ENCODE peak calls at places on chromosomes 1 and 21, in nine cellular contexts. One of them, this sample, is unnamed.

GRCh38 chr1:226293553-226293920 is 15.4 kb downstream of the LIN9 start:
- DNase-seq in PC-3: no peak
- DNase-seq in IMR-90: no peak
- DNase-seq in H1: no peak
- DNase-seq in astrocyte: no peak
- DNase-seq in neural progenitor cell: no peak
- DNase-seq in Karpas-422: no peak
- DNase-seq in GM23248: no peak
- DNase-seq in K562: no peak
- DNase-seq in this sample: no peak

GRCh38 chr1:154599658-154600057 is 8.3 kb downstream of the ADAR start:
- DNase-seq in PC-3: no peak
- DNase-seq in IMR-90: peak; percentile 60
- DNase-seq in H1: no peak
- DNase-seq in astrocyte: peak; percentile 53
- DNase-seq in neural progenitor cell: no peak
- DNase-seq in Karpas-422: no peak
- DNase-seq in GM23248: peak; percentile 30
- DNase-seq in K562: no peak
- DNase-seq in this sample: peak; percentile 18

GRCh38 chr21:33642896-33643657 is 776 bp downstream of the ITSN1 start:
- DNase-seq in PC-3: peak; percentile 38
- DNase-seq in IMR-90: peak; percentile 36
- DNase-seq in H1: peak; percentile 58
- DNase-seq in astrocyte: peak; percentile 20
- DNase-seq in neural progenitor cell: peak; percentile 60
- DNase-seq in Karpas-422: peak; percentile 55
- DNase-seq in GM23248: peak; percentile 57
- DNase-seq in K562: peak; percentile 56
- DNase-seq in this sample: peak; percentile 59

GRCh38 chr1:225454067-225454618 is 26.3 kb upstream of the LBR start:
- DNase-seq in PC-3: peak; percentile 92
- DNase-seq in IMR-90: peak; percentile 31
- DNase-seq in H1: no peak
- DNase-seq in astrocyte: no peak
- DNase-seq in neural progenitor cell: no peak
- DNase-seq in Karpas-422: no peak
- DNase-seq in GM23248: peak; percentile 36
- DNase-seq in K562: no peak
- DNase-seq in this sample: no peak

GRCh38 chr1:81232505-81232904 is 568.2 kb upstream of the ADGRL2 start:
- DNase-seq in PC-3: no peak
- DNase-seq in IMR-90: no peak
- DNase-seq in H1: no peak
- DNase-seq in astrocyte: no peak
- DNase-seq in neural progenitor cell: no peak
- DNase-seq in Karpas-422: no peak
- DNase-seq in GM23248: no peak
- DNase-seq in K562: no peak
- DNase-seq in this sample: no peak

GRCh38 chr1:85404393-85404792 is 60.6 kb downstream of the DDAH1 start:
- DNase-seq in PC-3: no peak
- DNase-seq in IMR-90: no peak
- DNase-seq in H1: no peak
- DNase-seq in astrocyte: peak; percentile 58
- DNase-seq in neural progenitor cell: no peak
- DNase-seq in Karpas-422: no peak
- DNase-seq in GM23248: no peak
- DNase-seq in K562: no peak
- DNase-seq in this sample: no peak

GRCh38 chr1:79982218-79982617 is 975.7 kb upstream of the ADGRL4 start:
- DNase-seq in PC-3: no peak
- DNase-seq in IMR-90: peak; percentile 83
- DNase-seq in H1: no peak
- DNase-seq in astrocyte: peak; percentile 84
- DNase-seq in neural progenitor cell: no peak
- DNase-seq in Karpas-422: no peak
- DNase-seq in GM23248: peak; percentile 59
- DNase-seq in K562: no peak
- DNase-seq in this sample: no peak

GRCh38 chr1:21361506-21361905 is 71.2 kb upstream of the ECE1 start:
- DNase-seq in PC-3: no peak
- DNase-seq in IMR-90: no peak
- DNase-seq in H1: no peak
- DNase-seq in astrocyte: no peak
- DNase-seq in neural progenitor cell: no peak
- DNase-seq in Karpas-422: no peak
- DNase-seq in GM23248: peak; percentile 23
- DNase-seq in K562: no peak
- DNase-seq in this sample: no peak

GRCh38 chr21:41369915-41370839 is 8.3 kb downstream of the MX2 start:
- DNase-seq in PC-3: no peak
- DNase-seq in IMR-90: no peak
- DNase-seq in H1: peak; percentile 57
- DNase-seq in astrocyte: no peak
- DNase-seq in neural progenitor cell: no peak
- DNase-seq in Karpas-422: peak; percentile 76
- DNase-seq in GM23248: no peak
- DNase-seq in K562: no peak
- DNase-seq in this sample: peak; percentile 49

GRCh38 chr21:45262616-45263015 is 25.1 kb downstream of the POFUT2 start:
- DNase-seq in PC-3: no peak
- DNase-seq in IMR-90: no peak
- DNase-seq in H1: peak; percentile 26
- DNase-seq in astrocyte: no peak
- DNase-seq in neural progenitor cell: no peak
- DNase-seq in Karpas-422: peak; percentile 70
- DNase-seq in GM23248: no peak
- DNase-seq in K562: no peak
- DNase-seq in this sample: no peak

GRCh38 chr1:215226755-215227154 is 144.2 kb downstream of the KCNK2 start:
- DNase-seq in PC-3: peak; percentile 26
- DNase-seq in IMR-90: peak; percentile 58
- DNase-seq in H1: no peak
- DNase-seq in astrocyte: no peak
- DNase-seq in neural progenitor cell: no peak
- DNase-seq in Karpas-422: no peak
- DNase-seq in GM23248: peak; percentile 30
- DNase-seq in K562: no peak
- DNase-seq in this sample: no peak

GRCh38 chr1:92317836-92318493 is 19.1 kb downstream of the RPAP2 start:
- DNase-seq in PC-3: no peak
- DNase-seq in IMR-90: no peak
- DNase-seq in H1: no peak
- DNase-seq in astrocyte: no peak
- DNase-seq in neural progenitor cell: no peak
- DNase-seq in Karpas-422: no peak
- DNase-seq in GM23248: no peak
- DNase-seq in K562: peak; percentile 85
- DNase-seq in this sample: no peak

GRCh38 chr1:229258031-229258850 is 12.7 kb upstream of the RAB4A start:
- DNase-seq in PC-3: peak; percentile 85
- DNase-seq in IMR-90: peak; percentile 72
- DNase-seq in H1: peak; percentile 75
- DNase-seq in astrocyte: peak; percentile 33
- DNase-seq in neural progenitor cell: peak; percentile 86
- DNase-seq in Karpas-422: peak; percentile 84
- DNase-seq in GM23248: peak; percentile 82
- DNase-seq in K562: peak; percentile 81
- DNase-seq in this sample: peak; percentile 75

GRCh38 chr1:56954664-56955063 is 11.2 kb downstream of the C8B start:
- DNase-seq in PC-3: no peak
- DNase-seq in IMR-90: no peak
- DNase-seq in H1: no peak
- DNase-seq in astrocyte: no peak
- DNase-seq in neural progenitor cell: no peak
- DNase-seq in Karpas-422: no peak
- DNase-seq in GM23248: no peak
- DNase-seq in K562: no peak
- DNase-seq in this sample: no peak

GRCh38 chr1:30991852-30992606 is 73.5 kb downstream of the PUM1 start:
- DNase-seq in PC-3: no peak
- DNase-seq in IMR-90: peak; percentile 10
- DNase-seq in H1: no peak
- DNase-seq in astrocyte: no peak
- DNase-seq in neural progenitor cell: no peak
- DNase-seq in Karpas-422: no peak
- DNase-seq in GM23248: no peak
- DNase-seq in K562: no peak
- DNase-seq in this sample: peak; percentile 26

GRCh38 chr1:29396438-29397255 is 160.3 kb downstream of the PTPRU start:
- DNase-seq in PC-3: peak; percentile 19
- DNase-seq in IMR-90: peak; percentile 8
- DNase-seq in H1: no peak
- DNase-seq in astrocyte: no peak
- DNase-seq in neural progenitor cell: no peak
- DNase-seq in Karpas-422: no peak
- DNase-seq in GM23248: peak; percentile 39
- DNase-seq in K562: no peak
- DNase-seq in this sample: no peak

GRCh38 chr1:186643600-186643999 is 36.6 kb downstream of the PTGS2 start:
- DNase-seq in PC-3: peak; percentile 73
- DNase-seq in IMR-90: peak; percentile 35
- DNase-seq in H1: no peak
- DNase-seq in astrocyte: peak; percentile 27
- DNase-seq in neural progenitor cell: no peak
- DNase-seq in Karpas-422: no peak
- DNase-seq in GM23248: peak; percentile 70
- DNase-seq in K562: no peak
- DNase-seq in this sample: no peak
- H3K4me2 ChIP-seq in PC-3: no peak overlapping the region
- H3K4me2 ChIP-seq in IMR-90: no peak overlapping the region
- H3K4me2 ChIP-seq in H1: no peak overlapping the region
- H3K4me2 ChIP-seq in astrocyte: no peak overlapping the region
- H3K4me2 ChIP-seq in neural progenitor cell: no peak overlapping the region
- H3K4me2 ChIP-seq in Karpas-422: no peak overlapping the region
- H3K4me2 ChIP-seq in GM23248: no peak overlapping the region
- H3K4me2 ChIP-seq in K562: no peak overlapping the region
- H3K4me2 ChIP-seq in this sample: no peak overlapping the region

GRCh38 chr1:54819195-54819536 is 18.0 kb upstream of the TTC22 start:
- DNase-seq in PC-3: no peak
- DNase-seq in IMR-90: no peak
- DNase-seq in H1: peak; percentile 39
- DNase-seq in astrocyte: no peak
- DNase-seq in neural progenitor cell: no peak
- DNase-seq in Karpas-422: no peak
- DNase-seq in GM23248: no peak
- DNase-seq in K562: no peak
- DNase-seq in this sample: no peak
- H3K4me2 ChIP-seq in PC-3: no peak overlapping the region
- H3K4me2 ChIP-seq in IMR-90: no peak overlapping the region
- H3K4me2 ChIP-seq in H1: no peak overlapping the region
- H3K4me2 ChIP-seq in astrocyte: no peak overlapping the region
- H3K4me2 ChIP-seq in neural progenitor cell: no peak overlapping the region
- H3K4me2 ChIP-seq in Karpas-422: no peak overlapping the region
- H3K4me2 ChIP-seq in GM23248: no peak overlapping the region
- H3K4me2 ChIP-seq in K562: no peak overlapping the region
- H3K4me2 ChIP-seq in this sample: no peak overlapping the region

DNA sequence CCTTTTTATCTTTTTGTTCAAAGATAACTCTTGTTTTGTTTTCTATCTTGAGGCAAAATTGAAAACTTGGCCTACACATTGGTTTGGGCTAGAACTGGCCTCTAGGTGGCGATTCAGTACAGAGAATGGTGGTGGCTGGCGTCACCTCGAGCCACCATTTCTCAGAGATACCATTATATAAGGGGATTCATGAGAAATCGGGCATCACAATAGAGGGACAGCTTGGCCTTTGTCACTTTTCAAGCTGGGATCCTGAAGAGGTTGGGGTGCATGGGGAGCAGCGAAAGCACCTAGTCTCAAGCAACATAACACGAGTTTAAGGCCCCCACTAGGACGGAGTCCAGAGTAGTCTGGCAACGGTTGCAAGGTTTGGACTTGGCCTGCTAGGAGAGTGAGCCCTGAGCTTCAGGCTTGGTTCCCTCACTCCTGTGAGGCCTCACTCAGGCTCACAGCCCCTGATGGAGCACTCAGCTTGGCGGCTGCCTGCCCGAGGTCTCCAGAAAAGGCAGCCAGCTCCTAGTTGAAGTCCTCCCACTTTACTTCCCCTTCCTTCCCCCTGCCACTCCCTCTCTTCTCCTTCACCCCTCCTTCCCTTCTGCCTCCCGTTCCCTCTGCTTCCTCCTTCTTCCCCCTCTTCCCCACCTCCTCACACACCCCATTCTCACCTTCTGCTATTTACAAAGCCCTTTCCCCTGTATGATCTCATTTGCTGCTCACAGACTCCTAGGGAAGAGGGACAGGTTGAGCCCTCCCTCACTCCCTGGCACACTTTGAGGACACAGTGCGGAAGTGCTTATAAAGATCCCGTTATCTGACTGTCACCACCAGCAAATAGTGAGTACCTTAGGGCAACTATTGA is 67.8 kb downstream of the LRIG2 start:
- DNase-seq in PC-3: peak; percentile 79
- DNase-seq in IMR-90: peak; percentile 65
- DNase-seq in H1: peak; percentile 68
- DNase-seq in astrocyte: peak; percentile 34
- DNase-seq in neural progenitor cell: peak; percentile 86
- DNase-seq in Karpas-422: peak; percentile 85
- DNase-seq in GM23248: peak; percentile 87
- DNase-seq in K562: peak; percentile 88
- DNase-seq in this sample: peak; percentile 83
- H3K4me2 ChIP-seq in PC-3: peak overlapping the region; percentile 11
- H3K4me2 ChIP-seq in IMR-90: no peak overlapping the region
- H3K4me2 ChIP-seq in H1: no peak overlapping the region
- H3K4me2 ChIP-seq in astrocyte: peak overlapping the region; percentile 19
- H3K4me2 ChIP-seq in neural progenitor cell: no peak overlapping the region
- H3K4me2 ChIP-seq in Karpas-422: no peak overlapping the region
- H3K4me2 ChIP-seq in GM23248: peak overlapping the region; percentile 30
- H3K4me2 ChIP-seq in K562: peak overlapping the region; percentile 68
- H3K4me2 ChIP-seq in this sample: peak overlapping the region; percentile 30

GRCh38 chr1:234726359-234726836 is 116.4 kb upstream of the IRF2BP2 start:
- DNase-seq in PC-3: no peak
- DNase-seq in IMR-90: peak; percentile 29
- DNase-seq in H1: no peak
- DNase-seq in astrocyte: no peak
- DNase-seq in neural progenitor cell: peak; percentile 42
- DNase-seq in Karpas-422: no peak
- DNase-seq in GM23248: no peak
- DNase-seq in K562: no peak
- DNase-seq in this sample: peak; percentile 75

GRCh38 chr1:234728740-234729139 is 118.8 kb upstream of the IRF2BP2 start:
- DNase-seq in PC-3: no peak
- DNase-seq in IMR-90: no peak
- DNase-seq in H1: no peak
- DNase-seq in astrocyte: no peak
- DNase-seq in neural progenitor cell: no peak
- DNase-seq in Karpas-422: no peak
- DNase-seq in GM23248: no peak
- DNase-seq in K562: no peak
- DNase-seq in this sample: no peak

GRCh38 chr1:234725177-234726132 is 115.5 kb upstream of the IRF2BP2 start:
- DNase-seq in PC-3: peak; percentile 24
- DNase-seq in IMR-90: no peak
- DNase-seq in H1: no peak
- DNase-seq in astrocyte: no peak
- DNase-seq in neural progenitor cell: no peak
- DNase-seq in Karpas-422: no peak
- DNase-seq in GM23248: peak; percentile 18
- DNase-seq in K562: peak; percentile 79
- DNase-seq in this sample: peak; percentile 34

GRCh38 chr1:234729566-234729965 is 119.6 kb upstream of the IRF2BP2 start:
- DNase-seq in PC-3: no peak
- DNase-seq in IMR-90: peak; percentile 58
- DNase-seq in H1: no peak
- DNase-seq in astrocyte: peak; percentile 85
- DNase-seq in neural progenitor cell: no peak
- DNase-seq in Karpas-422: no peak
- DNase-seq in GM23248: peak; percentile 57
- DNase-seq in K562: no peak
- DNase-seq in this sample: no peak

GRCh38 chr1:234727018-234727757 is 117.2 kb upstream of the IRF2BP2 start:
- DNase-seq in PC-3: peak; percentile 33
- DNase-seq in IMR-90: peak; percentile 29
- DNase-seq in H1: no peak
- DNase-seq in astrocyte: no peak
- DNase-seq in neural progenitor cell: peak; percentile 37
- DNase-seq in Karpas-422: no peak
- DNase-seq in GM23248: no peak
- DNase-seq in K562: peak; percentile 46
- DNase-seq in this sample: peak; percentile 35
- H3K4me2 ChIP-seq in PC-3: no peak overlapping the region
- H3K4me2 ChIP-seq in IMR-90: no peak overlapping the region
- H3K4me2 ChIP-seq in H1: no peak overlapping the region
- H3K4me2 ChIP-seq in astrocyte: peak overlapping the region; percentile 10
- H3K4me2 ChIP-seq in neural progenitor cell: peak overlapping the region; percentile 53
- H3K4me2 ChIP-seq in Karpas-422: no peak overlapping the region
- H3K4me2 ChIP-seq in GM23248: no peak overlapping the region
- H3K4me2 ChIP-seq in K562: no peak overlapping the region
- H3K4me2 ChIP-seq in this sample: no peak overlapping the region